ENCODE peak calls at places on chromosomes 4 and X, in five cellular contexts. K is cardiac muscle cell, G is DND-41, C is breast epithelium, B is IMR-90. S is an unnamed sample. For H3K9me3, the result is how much of the 10 kb centered on the place peaks cover.

GRCh38 chrX:10797493-10797892 is 177.1 kb upstream of the MID1 start:
- DNase-seq in C (no peak), K (no peak), G (no peak), B (peak), S (no peak)

GRCh38 chr4:73606465-73606974 is 13.7 kb downstream of the RASSF6 start:
- DNase-seq in G (peak), K (no peak), B (no peak), C (no peak), S (no peak)

GRCh38 chrX:22699591-22700091 is 300.1 kb upstream of the DDX53 start:
- DNase-seq in C (no peak), B (peak), K (no peak), G (no peak), S (no peak)

GRCh38 chrX:9147631-9148189 is 113.8 kb upstream of the FAM9B start:
- DNase-seq in B (no peak), C (no peak), G (no peak), K (no peak), S (no peak)

GRCh38 chr4:126530996-126531585 is 1101.7 kb upstream of the INTU start:
- DNase-seq in G (no peak), K (no peak), C (no peak), B (peak), S (no peak)

GRCh38 chr4:176376032-176376614 is 56.4 kb downstream of the SPCS3 start:
- DNase-seq in B (peak), K (peak), G (no peak), C (no peak), S (no peak)

GRCh38 chr4:137664055-137664405 is 131.7 kb upstream of the PCDH18 start:
- DNase-seq in B (peak), G (no peak), K (no peak), C (no peak), S (no peak)

GRCh38 chr4:74463123-74463522 is 18.2 kb downstream of the AREG start:
- DNase-seq in G (no peak), B (no peak), K (no peak), C (no peak), S (no peak)

GRCh38 chrX:140710710-140711109 is 1.2 kb downstream of the LINC00632 start:
- DNase-seq in G (no peak), K (no peak), B (no peak), C (no peak), S (no peak)

GRCh38 chr4:88027611-88028608 is 20.5 kb downstream of the PKD2 start:
- DNase-seq in K (no peak), B (peak), G (no peak), C (no peak), S (no peak)

GRCh38 chr4:87677731-87678130 is 27.7 kb downstream of the DMP1 start:
- DNase-seq in G (no peak), B (no peak), C (peak), K (no peak), S (no peak)

DNA sequence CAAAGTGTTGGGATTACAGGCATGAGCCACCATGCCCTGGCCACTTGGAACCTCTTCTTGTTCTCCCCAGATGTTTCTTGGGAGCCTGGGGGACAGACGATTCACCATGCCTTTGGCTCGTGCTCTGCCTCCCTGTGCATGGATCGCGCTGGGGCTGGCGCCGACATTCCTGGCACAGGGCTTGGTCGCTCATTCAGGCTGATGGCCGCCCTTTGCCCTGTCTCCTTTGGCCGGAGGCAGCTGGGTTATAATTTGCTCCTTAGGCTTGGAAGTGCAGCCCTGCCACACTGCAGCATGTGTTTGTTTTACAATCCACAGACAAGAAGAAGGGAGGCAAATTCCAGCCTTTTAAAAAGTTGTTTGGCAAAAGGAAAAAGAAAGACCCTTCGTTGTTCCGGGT is 115.3 kb downstream of the AASDH start:
- DNase-seq in K (no peak), B (no peak), C (no peak), G (no peak), S (no peak)
- H3K9me3 ChIP-seq in K (under half), B (under half), C (under half), G (under half), S (under half)

GRCh38 chr4:121408-122084 is 2.8 kb upstream of the ZNF718 start:
- DNase-seq in G (peak), C (no peak), B (no peak), K (no peak), S (no peak)

GRCh38 chr4:125085-125820 is 952 bp downstream of the ZNF718 start:
- DNase-seq in C (peak), G (peak), K (peak), B (peak), S (no peak)

GRCh38 chr4:125833-126232 is 1.5 kb downstream of the ZNF718 start:
- DNase-seq in K (no peak), G (no peak), C (no peak), B (no peak), S (no peak)

GRCh38 chr4:120616-121015 is 3.7 kb upstream of the ZNF718 start:
- DNase-seq in C (no peak), G (peak), K (no peak), B (no peak), S (no peak)

GRCh38 chr4:124275-125081 is at the start of gene ZNF718:
- DNase-seq in C (peak), K (peak), B (peak), G (peak), S (peak)
- H3K9me3 ChIP-seq in C (under half), K (under half), B (under half), G (half or more), S (under half)

GRCh38 chr4:14452001-14452400 is 550.3 kb upstream of the CPEB2 start:
- DNase-seq in B (no peak), G (no peak), K (peak), C (no peak), S (no peak)

GRCh38 chr4:14445882-14446281 is 556.4 kb upstream of the CPEB2 start:
- DNase-seq in K (no peak), B (no peak), G (no peak), C (peak), S (no peak)

GRCh38 chr4:14446904-14447303 is 555.4 kb upstream of the CPEB2 start:
- DNase-seq in G (no peak), K (no peak), B (no peak), C (no peak), S (no peak)

GRCh38 chr4:14446311-14446710 is 556.0 kb upstream of the CPEB2 start:
- DNase-seq in K (no peak), B (peak), C (no peak), G (no peak), S (no peak)

GRCh38 chr4:14449308-14449707 is 553.0 kb upstream of the CPEB2 start:
- DNase-seq in B (no peak), C (no peak), K (no peak), G (no peak), S (no peak)
- H3K9me3 ChIP-seq in B (under half), C (under half), K (under half), G (under half), S (under half)

GRCh38 chr4:20181926-20182325 is 69.8 kb upstream of the SLIT2 start:
- DNase-seq in G (no peak), C (no peak), B (no peak), K (no peak), S (no peak)
- H3K9me3 ChIP-seq in G (under half), C (under half), B (under half), K (under half), S (under half)

S was measured in T-helper 17 cell.